ENCODE peak calls at places on chromosomes 7 and 10, in four cellular contexts. M is activated CD4-positive, alpha-beta T cell treated with anti-CD3 and anti-CD28 coated beads, Interleukin-2, amount 50 U/mL, for 1 hour; Y is nephron progenitor cell; O is GM04504. K is an unnamed sample.

GRCh38 chr10:79487296-79488194 is 24.8 kb upstream of the EIF5AL1 start:
- DNase-seq in M (peak), Y (peak), O (peak), K (peak)

GRCh38 chr10:75708060-75708459 is 276.6 kb downstream of the LRMDA start:
- DNase-seq in M (no peak), Y (peak), O (no peak), K (no peak)

GRCh38 chr7:121021266-121021969 is 32.9 kb downstream of the CPED1 start:
- DNase-seq in M (no peak), Y (no peak), O (no peak), K (no peak)

GRCh38 chr7:136853654-136854053 is 14.8 kb upstream of the CHRM2 start:
- DNase-seq in M (no peak), Y (no peak), O (no peak), K (no peak)

GRCh38 chr10:7121154-7121797 is 289.6 kb downstream of the SFMBT2 start:
- DNase-seq in M (peak), Y (peak), O (peak), K (peak)

GRCh38 chr7:40133561-40134427 is 628 bp downstream of the MPLKIP start:
- DNase-seq in M (no peak), Y (peak), O (peak), K (peak)

GRCh38 chr7:134533288-134533771 is 6.0 kb downstream of the AKR1B10 start:
- DNase-seq in M (no peak), Y (no peak), O (no peak), K (no peak)

GRCh38 chr7:100859856-100860255 is 7.3 kb upstream of the TRIP6 start:
- DNase-seq in M (no peak), Y (no peak), O (no peak), K (no peak)

GRCh38 chr10:73910764-73911552 is at the start of gene PLAU:
- DNase-seq in M (peak), Y (peak), O (no peak), K (peak)

GRCh38 chr10:71939861-71940474 is 24.2 kb upstream of the CHST3 start:
- DNase-seq in M (no peak), Y (no peak), O (no peak), K (no peak)

GRCh38 chr7:136146925-136147324 is 169.8 kb upstream of the MTPN start:
- DNase-seq in M (no peak), Y (no peak), O (no peak), K (no peak)

GRCh38 chr10:79927111-79927828 is 21.6 kb downstream of the SFTPD start:
- DNase-seq in M (no peak), Y (no peak), O (no peak), K (no peak)

GRCh38 chr7:157906583-157906982 is 569.8 kb downstream of the DNAJB6 start:
- DNase-seq in M (no peak), Y (no peak), O (no peak), K (no peak)

GRCh38 chr7:82443801-82444219 is 233 bp upstream of the CACNA2D1 start:
- DNase-seq in M (no peak), Y (peak), O (peak), K (peak)

GRCh38 chr7:135743907-135744789 is 4.5 kb downstream of the FAM180A start:
- DNase-seq in M (no peak), Y (no peak), O (no peak), K (no peak)

GRCh38 chr7:116779222-116779621 is 83.2 kb upstream of the CAPZA2 start:
- DNase-seq in M (no peak), Y (no peak), O (no peak), K (no peak)

GRCh38 chr10:132365102-132365501 is 31.9 kb upstream of the PWWP2B start:
- DNase-seq in M (no peak), Y (no peak), O (no peak), K (no peak)

GRCh38 chr10:7117806-7118674 is 292.8 kb downstream of the SFMBT2 start:
- DNase-seq in M (no peak), Y (no peak), O (no peak), K (peak)

GRCh38 chr10:77571490-77571889 is 66.1 kb downstream of the KCNMA1 start:
- DNase-seq in M (no peak), Y (no peak), O (no peak), K (no peak)

GRCh38 chr7:105028004-105028403 is 14.0 kb downstream of the KMT2E start:
- DNase-seq in M (no peak), Y (no peak), O (no peak), K (no peak)

GRCh38 chr10:22010973-22011408 is 7.5 kb upstream of the DNAJC1 start:
- DNase-seq in M (no peak), Y (no peak), O (no peak), K (no peak)

GRCh38 chr7:128915841-128916642 is 5.5 kb upstream of the KCP start:
- DNase-seq in M (no peak), Y (no peak), O (no peak), K (no peak)